ENCODE peak calls at places on chromosomes 13 and 19, in four cellular contexts. G, A, S and N are unnamed samples.

GRCh38 chr19:54137913-54138776 is 583 bp downstream of the CNOT3 start:
- DNase-seq in G (no peak), A (no peak), S (no peak), N (no peak)

GRCh38 chr13:112624040-112624439 is 36.1 kb upstream of the TUBGCP3 start:
- DNase-seq in G (no peak), A (no peak), S (no peak), N (no peak)

GRCh38 chr13:52750713-52751112 is 11.1 kb upstream of the CNMD start:
- DNase-seq in G (no peak), A (no peak), S (no peak), N (no peak)

GRCh38 chr13:35475960-35476943 is at the start of gene MAB21L1:
- DNase-seq in G (peak), A (peak), S (peak), N (peak)

GRCh38 chr19:12800873-12801465 is 631 bp downstream of the PRDX2 start:
- DNase-seq in G (no peak), A (peak), S (no peak), N (no peak)

GRCh38 chr19:18438331-18439024 is 545 bp upstream of the ISYNA1 start:
- DNase-seq in G (no peak), A (no peak), S (no peak), N (peak)

GRCh38 chr19:55179570-55180484 is at the start of gene SYT5:
- DNase-seq in G (no peak), A (peak), S (no peak), N (no peak)

GRCh38 chr13:28636078-28636477 is 22.9 kb upstream of the POMP start:
- DNase-seq in G (peak), A (no peak), S (no peak), N (no peak)

GRCh38 chr19:38507551-38508127 is 74.1 kb downstream of the RYR1 start:
- DNase-seq in G (no peak), A (no peak), S (no peak), N (no peak)

GRCh38 chr19:18208098-18208951 is 4.5 kb upstream of the RAB3A start:
- DNase-seq in G (peak), A (peak), S (no peak), N (peak)

GRCh38 chr19:18470153-18470552 is 32.2 kb upstream of the ISYNA1 start:
- DNase-seq in G (no peak), A (no peak), S (no peak), N (no peak)

GRCh38 chr13:44436589-44437337 is 63.1 kb downstream of the SERP2 start:
- DNase-seq in G (peak), A (peak), S (peak), N (peak)

GRCh38 chr19:10872551-10873107 is 1.3 kb downstream of the CARM1 start:
- DNase-seq in G (no peak), A (no peak), S (no peak), N (no peak)

GRCh38 chr13:99062593-99062992 is 84.7 kb upstream of the DOCK9 start:
- DNase-seq in G (peak), A (no peak), S (no peak), N (peak)

GRCh38 chr19:29260477-29261317 is 47.7 kb upstream of the UQCRFS1 start:
- DNase-seq in G (no peak), A (no peak), S (no peak), N (no peak)

GRCh38 chr13:99802416-99802815 is 169.2 kb downstream of the ZIC5 start:
- DNase-seq in G (no peak), A (no peak), S (no peak), N (no peak)

GRCh38 chr19:39797083-39797482 is 18.4 kb downstream of the LEUTX start:
- DNase-seq in G (no peak), A (no peak), S (no peak), N (no peak)

GRCh38 chr13:51158365-51158764 is 47.3 kb upstream of the C13orf42 start:
- DNase-seq in G (no peak), A (no peak), S (no peak), N (no peak)
- TF ChIP-seq CTCF in G (no peak), A (no peak), S (no peak), N (no peak)

DNA sequence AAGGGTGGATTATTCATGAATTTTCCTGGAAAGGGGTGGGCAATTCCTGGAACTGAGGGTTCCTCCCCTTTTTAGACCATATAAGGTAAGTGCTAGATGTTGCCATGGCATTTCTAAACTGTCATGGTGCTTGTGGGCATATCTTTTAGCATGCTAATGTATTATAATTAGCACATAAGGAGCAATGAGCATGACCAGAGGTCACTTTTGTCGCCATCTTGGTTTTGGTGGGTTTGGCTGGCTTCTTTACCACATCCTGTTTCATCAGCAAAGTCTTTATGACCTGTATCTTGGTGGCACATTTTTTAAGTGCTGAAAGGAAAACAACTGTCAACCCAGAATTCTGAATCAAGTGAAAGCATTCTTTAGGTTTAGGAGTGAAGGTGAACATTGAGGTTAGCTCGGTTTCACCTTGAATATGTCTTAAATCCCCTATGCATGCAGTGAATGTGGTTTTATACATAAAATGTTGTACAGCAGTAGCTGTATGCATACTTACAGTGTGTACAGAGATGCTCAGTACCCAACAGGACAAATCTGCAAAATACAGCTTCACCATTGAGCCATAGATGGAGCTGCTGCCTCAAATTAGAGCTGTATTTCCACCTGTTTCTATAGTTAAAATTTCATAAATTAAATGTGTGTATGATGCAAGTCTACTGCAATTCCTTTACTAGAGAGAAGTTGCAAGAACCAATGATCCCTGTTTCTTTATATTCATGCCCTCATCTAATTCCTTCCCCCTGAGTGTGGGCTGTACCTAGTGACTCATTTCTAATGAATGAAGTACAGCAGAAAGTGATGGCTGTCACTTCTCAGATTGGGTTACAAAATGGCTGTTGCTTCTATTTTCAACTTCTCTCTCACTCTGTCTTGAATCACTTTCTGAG is 25.3 kb upstream of the IGSF23 start:
- DNase-seq in G (peak), A (no peak), S (no peak), N (peak)
- H3K27ac ChIP-seq in G (peak), A (no peak), S (no peak), N (peak)

DNA sequence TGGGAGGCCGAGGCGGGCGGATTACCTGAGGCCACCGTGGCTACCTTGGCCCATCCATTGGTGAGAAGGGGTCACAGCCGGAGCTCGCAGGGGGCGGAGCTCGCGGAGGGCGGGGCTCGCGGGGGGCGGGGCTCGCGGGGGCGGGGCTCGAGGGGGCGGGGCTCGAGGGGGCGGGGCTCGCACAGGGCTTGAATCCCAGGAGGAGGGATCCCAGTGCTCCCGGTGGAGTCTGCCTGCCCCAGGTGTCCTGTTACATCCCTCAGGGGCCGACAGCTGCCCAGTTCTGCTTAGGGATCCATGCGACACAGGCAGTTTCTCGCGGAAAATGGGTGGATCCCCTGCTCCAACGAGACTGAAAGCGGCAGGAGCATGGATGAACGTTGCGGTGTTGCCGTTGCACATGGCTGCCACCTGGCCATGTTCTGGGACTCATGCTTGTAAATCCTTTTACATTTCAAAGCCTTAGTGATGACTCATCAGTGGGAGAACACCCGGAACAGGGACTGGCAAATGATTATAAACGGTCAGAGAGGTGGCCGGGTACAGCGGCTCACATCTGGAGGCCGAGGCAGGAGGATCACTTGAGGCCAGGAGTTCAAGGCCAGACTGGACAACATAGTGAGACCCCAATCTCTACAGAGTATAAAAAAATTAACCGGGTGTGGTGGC is 25.1 kb downstream of the TMPRSS9 start:
- DNase-seq in G (peak), A (no peak), S (no peak), N (peak)
- H3K4me3 ChIP-seq in G (no peak), A (no peak), S (no peak), N (peak)

DNA sequence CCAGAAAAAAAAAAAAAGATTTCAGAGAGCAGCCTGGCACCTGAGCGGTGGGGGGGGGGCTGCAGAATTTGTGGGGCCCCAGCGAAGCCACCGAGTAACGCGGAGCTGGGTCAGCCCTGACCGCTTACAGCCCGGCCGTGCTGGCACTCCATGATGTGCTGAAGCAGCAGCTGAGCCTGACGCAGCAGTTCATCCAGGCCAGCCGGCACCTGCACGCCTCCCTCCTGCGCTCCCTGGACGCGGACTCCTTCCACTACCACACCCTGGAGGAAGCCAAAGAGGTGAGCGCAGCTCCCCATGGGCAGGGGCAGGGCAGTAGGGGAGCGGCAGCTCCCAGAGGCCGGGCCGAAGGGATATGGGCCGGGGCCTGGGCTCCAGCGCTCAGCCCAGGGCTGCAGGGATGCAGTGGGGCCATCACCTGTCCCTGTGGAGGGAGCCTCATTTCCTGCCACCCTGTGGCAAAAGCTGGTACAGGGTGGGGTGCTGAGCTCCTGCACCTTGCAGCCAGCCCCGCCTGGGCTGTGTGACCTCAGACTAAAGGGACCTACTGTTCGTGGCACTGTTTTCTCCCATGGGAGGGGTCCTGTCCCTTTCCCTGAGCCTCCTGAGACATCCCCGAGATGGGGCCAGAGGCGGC is 18.3 kb downstream of the C19orf44 start:
- DNase-seq in G (no peak), A (no peak), S (no peak), N (no peak)
- TF ChIP-seq CTCF in G (no peak), A (no peak), S (no peak), N (no peak)

DNA sequence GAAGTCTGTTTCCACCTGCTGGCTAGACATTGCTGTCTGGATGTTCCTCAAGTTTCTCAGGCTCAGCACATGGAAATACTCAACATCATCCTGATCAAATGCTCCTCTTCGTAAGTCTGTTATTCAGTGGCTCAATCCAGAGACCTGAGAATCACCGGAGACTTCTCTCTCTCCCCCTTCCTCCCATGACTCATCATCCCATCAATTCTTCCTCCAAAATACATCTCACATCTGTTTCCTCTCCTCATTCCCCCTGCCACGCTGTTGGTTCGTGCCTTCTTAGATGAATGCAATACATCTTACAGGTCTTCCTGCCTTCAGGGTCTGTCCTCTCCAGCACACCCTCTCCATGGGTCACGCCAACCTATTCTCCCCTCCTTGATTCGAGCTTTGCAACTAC is 7.4 kb upstream of the RXFP2 start:
- DNase-seq in G (peak), A (no peak), S (no peak), N (no peak)
- H3K27ac ChIP-seq in G (no peak), A (no peak), S (no peak), N (no peak)